ENCODE peak calls at places on chromosomes 7 and 10, in five cellular contexts. One of them, this sample, is unnamed.

GRCh38 chr10:59895629-59896116 is 10.7 kb downstream of the CCDC6 start:
- DNase-seq in NCI-H748 treated with DMSO at 0.1 percent for 48 hours: no peak
- DNase-seq in GM20000: no peak
- DNase-seq in activated gamma-delta T cell: no peak
- DNase-seq in lung microvascular endothelial cell: peak; percentile 46
- DNase-seq in this sample: no peak

GRCh38 chr7:99949645-99950228 is 20.3 kb upstream of the GJC3 start:
- DNase-seq in NCI-H748 treated with DMSO at 0.1 percent for 48 hours: no peak
- DNase-seq in GM20000: no peak
- DNase-seq in activated gamma-delta T cell: no peak
- DNase-seq in lung microvascular endothelial cell: peak; percentile 54
- DNase-seq in this sample: no peak

GRCh38 chr7:39432368-39432767 is 133.8 kb upstream of the YAE1 start:
- DNase-seq in NCI-H748 treated with DMSO at 0.1 percent for 48 hours: no peak
- DNase-seq in GM20000: no peak
- DNase-seq in activated gamma-delta T cell: no peak
- DNase-seq in lung microvascular endothelial cell: no peak
- DNase-seq in this sample: no peak

GRCh38 chr10:12097791-12098190 is 29.0 kb downstream of the DHTKD1 start:
- DNase-seq in NCI-H748 treated with DMSO at 0.1 percent for 48 hours: no peak
- DNase-seq in GM20000: no peak
- DNase-seq in activated gamma-delta T cell: no peak
- DNase-seq in lung microvascular endothelial cell: no peak
- DNase-seq in this sample: no peak

GRCh38 chr10:125531470-125531869 is 151.5 kb downstream of the TEX36 start:
- DNase-seq in NCI-H748 treated with DMSO at 0.1 percent for 48 hours: peak; percentile 69
- DNase-seq in GM20000: no peak
- DNase-seq in activated gamma-delta T cell: no peak
- DNase-seq in lung microvascular endothelial cell: no peak
- DNase-seq in this sample: no peak

GRCh38 chr7:133486-133885 is 58.9 kb upstream of the FAM20C start:
- DNase-seq in NCI-H748 treated with DMSO at 0.1 percent for 48 hours: no peak
- DNase-seq in GM20000: no peak
- DNase-seq in activated gamma-delta T cell: no peak
- DNase-seq in lung microvascular endothelial cell: no peak
- DNase-seq in this sample: no peak

GRCh38 chr10:361203-362135 is 226.2 kb downstream of the ZMYND11 start:
- DNase-seq in NCI-H748 treated with DMSO at 0.1 percent for 48 hours: peak; percentile 86
- DNase-seq in GM20000: no peak
- DNase-seq in activated gamma-delta T cell: no peak
- DNase-seq in lung microvascular endothelial cell: no peak
- DNase-seq in this sample: no peak

GRCh38 chr10:102657984-102658724 is 13.9 kb downstream of the TRIM8 start:
- DNase-seq in NCI-H748 treated with DMSO at 0.1 percent for 48 hours: no peak
- DNase-seq in GM20000: no peak
- DNase-seq in activated gamma-delta T cell: no peak
- DNase-seq in lung microvascular endothelial cell: peak; percentile 93
- DNase-seq in this sample: no peak

GRCh38 chr7:150432915-150433892 is 17.2 kb upstream of the GIMAP8 start:
- DNase-seq in NCI-H748 treated with DMSO at 0.1 percent for 48 hours: no peak
- DNase-seq in GM20000: peak; percentile 59
- DNase-seq in activated gamma-delta T cell: no peak
- DNase-seq in lung microvascular endothelial cell: no peak
- DNase-seq in this sample: no peak

GRCh38 chr10:70551491-70551890 is 51.0 kb downstream of the PRF1 start:
- DNase-seq in NCI-H748 treated with DMSO at 0.1 percent for 48 hours: no peak
- DNase-seq in GM20000: no peak
- DNase-seq in activated gamma-delta T cell: no peak
- DNase-seq in lung microvascular endothelial cell: no peak
- DNase-seq in this sample: no peak